ENCODE peak calls at places on chromosomes 5 and 9, in ten cellular contexts. E is amygdala; V is NAMALWA; N is B cell; L is G401; W is anterior cingulate cortex; O is fibroblast of mammary gland; A is AG04450; R is CD4-positive, CD25-positive, alpha-beta regulatory T cell; I is DMS53. Z is an unnamed sample.

GRCh38 chr9:3842839-3843238 is 317.0 kb upstream of the RFX3 start:
- DNase-seq in E (no peak), V (no peak), N (no peak), L (peak), W (no peak), O (peak), A (no peak), R (no peak), I (no peak), Z (no peak)

GRCh38 chr9:121196389-121196788 is 5.3 kb downstream of the RAB14 start:
- DNase-seq in E (no peak), V (no peak), N (no peak), L (no peak), W (no peak), O (no peak), A (no peak), R (no peak), I (peak), Z (no peak)

GRCh38 chr5:151896041-151896691 is 28.5 kb downstream of the GLRA1 start:
- DNase-seq in E (no peak), V (no peak), N (no peak), L (no peak), W (no peak), O (peak), A (no peak), R (no peak), I (no peak), Z (no peak)

GRCh38 chr5:134247411-134247810 is 21.5 kb upstream of the PPP2CA start:
- DNase-seq in E (no peak), V (no peak), N (no peak), L (peak), W (no peak), O (peak), A (peak), R (no peak), I (no peak), Z (no peak)

GRCh38 chr5:134304306-134304705 is 62.7 kb downstream of the CDKL3 start:
- DNase-seq in E (no peak), V (no peak), N (no peak), L (no peak), W (no peak), O (no peak), A (no peak), R (no peak), I (no peak), Z (no peak)

GRCh38 chr5:108487951-108488350 is 106.1 kb upstream of the FBXL17 start:
- DNase-seq in E (no peak), V (no peak), N (no peak), L (no peak), W (no peak), O (peak), A (no peak), R (no peak), I (no peak), Z (no peak)

GRCh38 chr5:173016621-173017046 is 33.1 kb downstream of the ATP6V0E1 start:
- DNase-seq in E (no peak), V (no peak), N (no peak), L (no peak), W (no peak), O (peak), A (no peak), R (no peak), I (peak), Z (no peak)

GRCh38 chr9:88905506-88905905 is 85.8 kb upstream of the S1PR3 start:
- DNase-seq in E (no peak), V (no peak), N (no peak), L (no peak), W (no peak), O (peak), A (no peak), R (no peak), I (no peak), Z (no peak)

GRCh38 chr5:175742290-175742994 is 84.6 kb downstream of the HRH2 start:
- DNase-seq in E (no peak), V (no peak), N (no peak), L (no peak), W (no peak), O (no peak), A (no peak), R (no peak), I (no peak), Z (no peak)